ENCODE peak calls at places on chromosomes 6 and 20, in four cellular contexts. V is tibial artery, S is WTC11, B is AG04450. F is an unnamed sample.
A peak's percentile ranks its signal among the peaks of the same experiment; 100 is the strongest.

GRCh38 chr6:15621203-15622044 is 41.4 kb downstream of the DTNBP1 start:
- DNase-seq in V (peak; percentile 37), S (peak; percentile 55), B (no peak), F (peak; percentile 75)

GRCh38 chr6:32984639-32985389 is 16.4 kb downstream of the BRD2 start:
- DNase-seq in S (peak; percentile 94), V (peak; percentile 94), B (peak; percentile 63), F (peak; percentile 83)

GRCh38 chr6:10890151-10890550 is 3.3 kb downstream of the SYCP2L start:
- DNase-seq in B (no peak), S (no peak), V (no peak), F (no peak)

GRCh38 chr6:37763413-37763812 is 56.1 kb upstream of the ZFAND3 start:
- DNase-seq in B (no peak), V (no peak), S (no peak), F (no peak)

GRCh38 chr20:4160761-4161305 is 145.5 kb upstream of the RNF24 start:
- DNase-seq in V (peak; percentile 51), S (peak; percentile 30), B (no peak), F (peak; percentile 74)

GRCh38 chr6:80425089-80425823 is 318.8 kb downstream of the BCKDHB start:
- DNase-seq in S (no peak), V (no peak), B (peak; percentile 95), F (no peak)

GRCh38 chr20:19493794-19494495 is 264.1 kb upstream of the RIN2 start:
- DNase-seq in S (no peak), B (no peak), V (no peak), F (no peak)

GRCh38 chr20:55038684-55039083 is 563.3 kb downstream of the DOK5 start:
- DNase-seq in B (no peak), V (no peak), S (no peak), F (no peak)

GRCh38 chr6:33446356-33446755 is 8.0 kb upstream of the ZBTB9 start:
- DNase-seq in V (no peak), B (no peak), S (no peak), F (no peak)

GRCh38 chr6:163335671-163336545 is 78.6 kb upstream of the QKI start:
- DNase-seq in B (no peak), V (peak; percentile 68), S (peak; percentile 34), F (no peak)

GRCh38 chr6:2563635-2564034 is 187.1 kb downstream of the MYLK4 start:
- DNase-seq in S (no peak), V (no peak), B (no peak), F (no peak)

GRCh38 chr6:110816677-110817076 is 1.4 kb upstream of the CDK19 start:
- DNase-seq in V (no peak), S (no peak), B (no peak), F (no peak)

GRCh38 chr6:151689499-151690201 is 117.8 kb upstream of the ESR1 start:
- DNase-seq in V (no peak), S (no peak), B (no peak), F (no peak)

GRCh38 chr6:151692216-151692615 is 115.3 kb upstream of the ESR1 start:
- DNase-seq in S (no peak), V (no peak), B (no peak), F (no peak)

GRCh38 chr6:151690768-151691562 is 116.5 kb upstream of the ESR1 start:
- DNase-seq in V (no peak), B (no peak), S (no peak), F (peak; percentile 63)

GRCh38 chr6:151693366-151693765 is 114.1 kb upstream of the ESR1 start:
- DNase-seq in V (no peak), S (no peak), B (no peak), F (no peak)

DNA sequence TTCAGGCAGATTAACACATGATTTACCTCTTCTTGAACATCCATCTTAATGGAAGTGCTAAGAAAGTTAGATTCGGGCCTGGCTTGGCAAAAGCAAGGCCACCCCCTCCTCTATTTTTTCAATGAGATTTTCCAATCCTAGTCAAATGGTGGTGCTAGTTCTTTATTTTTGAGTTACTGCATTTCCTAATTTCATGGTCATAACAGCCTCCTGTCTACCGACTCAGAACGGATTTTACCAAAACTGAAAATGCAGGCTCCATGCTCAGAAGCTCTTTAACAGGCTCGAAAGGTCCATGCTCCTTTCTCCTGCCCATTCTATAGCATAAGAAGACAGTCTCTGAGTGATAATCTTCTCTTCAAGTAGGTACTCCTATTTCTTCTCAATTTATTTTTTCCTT is 117.2 kb upstream of the ESR1 start:
- DNase-seq in S (no peak), B (no peak), V (no peak), F (no peak)
- TF ChIP-seq CTCF in S (no peak), B (no peak), V (no peak), F (no peak)

GRCh38 chr20:33914871-33915270 is 78.8 kb upstream of the RALY start:
- DNase-seq in S (no peak), V (no peak), B (peak; percentile 63), F (no peak)
- TF ChIP-seq CTCF in S (no peak), V (no peak), B (peak; percentile 25), F (no peak)

DNA sequence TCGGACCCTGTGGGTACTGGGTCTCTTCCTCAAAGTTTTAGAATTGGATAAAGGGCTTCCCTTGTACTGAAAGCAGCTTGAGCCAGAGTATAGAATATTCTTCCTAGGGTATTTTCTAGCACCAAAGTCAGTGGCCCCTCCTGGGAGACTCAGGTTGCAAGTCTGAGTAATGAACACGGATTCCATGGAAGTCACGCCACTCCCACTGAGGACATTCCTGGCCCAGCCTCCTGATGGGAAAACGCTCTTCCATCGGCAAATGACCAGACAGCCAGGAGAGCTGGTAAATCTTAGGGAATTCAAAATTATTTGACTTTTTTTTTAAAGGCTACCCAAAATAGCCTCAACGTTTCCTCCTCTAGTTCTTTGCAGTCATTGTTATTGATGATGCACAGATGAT is 249.0 kb downstream of the SOD2 start:
- DNase-seq in V (no peak), S (no peak), B (no peak), F (no peak)
- TF ChIP-seq CTCF in V (no peak), S (no peak), B (no peak), F (no peak)

GRCh38 chr6:169968541-169969270 is 217.3 kb downstream of the ERMARD start:
- DNase-seq in B (no peak), S (no peak), V (no peak), F (peak; percentile 38)
- TF ChIP-seq CTCF in B (no peak), S (no peak), V (no peak), F (no peak)

DNA sequence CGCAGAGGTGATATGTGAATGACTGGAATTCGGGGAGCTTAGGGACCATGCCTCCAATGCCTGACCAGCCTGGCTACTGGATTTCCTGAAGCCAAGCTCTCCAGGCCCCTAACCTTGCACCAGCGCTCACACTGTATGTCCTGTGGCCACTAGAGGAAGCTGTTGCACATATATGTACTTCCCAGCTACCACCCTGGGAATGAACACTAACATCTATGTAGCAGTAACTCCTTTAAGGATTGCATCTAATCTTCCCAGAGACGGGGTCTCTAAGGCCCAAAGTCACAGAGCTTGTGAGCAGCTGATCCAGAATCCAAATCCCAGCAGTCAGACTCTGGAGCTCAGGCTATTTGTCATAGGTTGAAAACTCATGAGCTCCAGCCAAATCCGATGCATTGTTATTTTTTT is 20.4 kb upstream of the BPIFB1 start:
- DNase-seq in B (peak; percentile 6), V (no peak), S (peak; percentile 63), F (no peak)
- TF ChIP-seq CTCF in B (peak; percentile 72), V (no peak), S (no peak), F (peak; percentile 76)

DNA sequence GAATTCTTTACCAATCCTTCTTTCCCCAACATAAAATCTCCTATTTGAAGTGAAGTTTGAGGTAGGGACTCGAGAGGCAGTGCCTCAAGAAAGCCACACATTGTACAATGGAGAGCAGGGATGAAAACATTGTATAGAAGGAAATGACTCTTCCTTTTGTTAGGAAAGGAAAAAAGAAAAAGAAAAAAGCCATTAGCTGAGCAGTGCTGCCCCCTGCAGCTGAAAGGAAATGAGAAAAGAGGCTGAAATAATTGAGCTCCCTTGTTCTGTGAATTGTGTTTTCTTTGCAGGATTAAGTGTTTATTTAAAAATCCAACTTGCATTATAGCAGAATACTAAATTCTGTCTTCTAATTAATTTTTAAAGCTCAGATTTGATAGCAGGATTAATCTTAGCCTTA is 162.9 kb upstream of the SASH1 start:
- DNase-seq in V (no peak), S (peak; percentile 21), B (no peak), F (no peak)
- TF ChIP-seq CTCF in V (peak; percentile 11), S (peak; percentile 18), B (peak; percentile 66), F (no peak)

DNA sequence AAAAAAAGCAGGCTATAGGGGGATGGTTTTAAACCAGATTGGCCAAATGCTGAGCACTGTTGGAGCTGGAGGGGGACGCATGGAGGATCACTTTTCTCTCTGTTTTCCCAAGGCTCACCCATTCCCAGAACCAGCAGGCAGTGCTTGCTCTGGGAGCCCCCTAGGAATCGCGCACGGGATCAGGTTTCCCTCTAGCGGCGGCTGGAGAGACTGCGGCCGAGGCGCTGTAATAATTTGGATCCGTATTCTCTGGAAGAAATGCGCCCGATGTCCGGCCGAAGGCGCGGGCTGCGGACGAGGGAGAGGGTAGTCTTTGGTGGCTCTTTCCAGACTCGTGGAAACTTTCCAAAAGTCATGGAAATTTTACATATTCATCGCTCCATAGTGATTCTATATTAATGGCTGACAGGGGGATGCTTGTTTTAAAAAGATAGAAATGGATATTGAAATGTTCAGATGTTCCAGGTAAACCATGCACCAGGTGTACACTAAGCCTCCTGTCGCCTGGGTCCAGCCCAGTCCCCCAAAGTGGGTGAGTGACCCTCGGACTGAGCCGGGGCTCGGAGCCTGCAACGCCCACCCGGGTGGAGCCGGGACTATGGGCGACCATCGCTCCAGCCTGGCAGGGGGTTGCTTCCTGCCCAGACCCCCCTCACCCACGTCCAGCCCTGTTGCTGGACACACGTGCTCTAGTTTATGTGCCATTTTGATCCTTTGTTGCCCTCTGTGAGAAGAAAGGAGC is 78.7 kb upstream of the PHACTR3 start:
- DNase-seq in S (peak; percentile 82), V (no peak), B (no peak), F (no peak)
- TF ChIP-seq CTCF in S (peak; percentile 67), V (peak; percentile 45), B (peak; percentile 80), F (peak; percentile 78)

GRCh38 chr20:43669332-43669731 is 2.4 kb downstream of the MYBL2 start:
- DNase-seq in B (no peak), V (no peak), S (no peak), F (no peak)

GRCh38 chr20:43662943-43663655 is 3.8 kb upstream of the MYBL2 start:
- DNase-seq in S (no peak), V (no peak), B (no peak), F (no peak)

GRCh38 chr20:43665466-43666176 is 1.3 kb upstream of the MYBL2 start:
- DNase-seq in S (no peak), V (no peak), B (no peak), F (no peak)

GRCh38 chr20:43667341-43668132 is 623 bp downstream of the MYBL2 start:
- DNase-seq in B (no peak), V (no peak), S (peak; percentile 57), F (no peak)

DNA sequence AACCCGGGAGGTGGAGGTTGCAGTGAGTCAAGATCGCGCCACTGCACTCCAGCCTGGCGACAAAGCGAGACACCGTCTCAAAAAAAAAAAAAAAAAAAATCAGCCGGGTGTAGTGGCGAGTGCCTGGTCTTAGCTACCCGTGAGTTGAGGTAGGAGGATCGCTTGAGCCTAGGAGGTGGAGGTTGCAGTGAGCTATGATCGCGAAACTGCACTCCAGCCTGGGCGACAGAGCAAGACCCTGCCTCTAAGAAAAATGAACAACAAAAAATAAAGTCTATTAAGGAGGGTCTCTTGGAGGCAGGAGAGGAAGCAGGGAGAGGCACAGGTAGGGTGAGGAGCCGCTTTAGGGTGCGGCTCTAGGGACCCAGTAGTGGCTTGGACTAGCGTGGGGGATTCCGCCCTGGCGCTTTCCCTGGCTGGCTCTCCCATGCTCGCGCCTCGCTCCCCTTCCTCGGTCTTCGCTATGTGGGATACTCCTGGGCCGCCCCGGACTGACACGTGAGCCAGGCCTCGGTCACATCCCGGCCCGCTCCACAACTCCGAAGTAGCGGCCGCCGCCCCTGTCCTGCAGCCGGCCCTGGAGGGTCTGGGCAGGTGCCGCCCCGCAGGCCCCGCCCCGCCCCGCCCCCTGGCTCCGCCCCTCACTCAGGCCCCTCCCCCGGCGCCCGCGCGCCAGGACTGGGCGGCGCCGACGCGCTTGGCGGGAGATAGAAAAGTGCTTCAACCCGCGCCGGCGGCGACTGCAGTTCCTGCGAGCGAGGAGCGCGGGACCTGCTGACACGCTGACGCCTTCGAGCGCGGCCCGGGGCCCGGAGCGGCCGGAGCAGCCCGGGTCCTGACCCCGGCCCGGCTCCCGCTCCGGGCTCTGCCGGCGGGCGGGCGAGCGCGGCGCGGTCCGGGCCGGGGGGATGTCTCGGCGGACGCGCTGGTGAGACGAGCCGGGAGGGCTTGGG is at the start of gene MYBL2:
- DNase-seq in S (peak; percentile 78), B (no peak), V (no peak), F (no peak)
- TF ChIP-seq CTCF in S (no peak), B (no peak), V (no peak), F (no peak)

F was measured in CD14-positive monocyte.